ENCODE peak calls at places on chromosomes 6 and 20, in seven cellular contexts. T, Q, H, E, K, O and G are unnamed samples.

GRCh38 chr6:106972500-106972899 is 2.0 kb downstream of the CD24 start:
- DNase-seq in T (no peak), Q (no peak), H (no peak), E (no peak), K (no peak), O (no peak), G (no peak)

GRCh38 chr6:168086066-168086465 is 7.1 kb upstream of the FRMD1 start:
- DNase-seq in T (no peak), Q (no peak), H (no peak), E (no peak), K (no peak), O (no peak), G (no peak)

GRCh38 chr6:143368426-143368825 is 82.1 kb downstream of the ADAT2 start:
- DNase-seq in T (peak), Q (no peak), H (peak), E (no peak), K (no peak), O (no peak), G (no peak)

GRCh38 chr20:22354647-22355046 is 229.7 kb downstream of the FOXA2 start:
- DNase-seq in T (no peak), Q (no peak), H (no peak), E (no peak), K (no peak), O (no peak), G (no peak)

GRCh38 chr6:30071081-30071818 is 4.3 kb downstream of the PPP1R11 start:
- DNase-seq in T (no peak), Q (no peak), H (no peak), E (no peak), K (peak), O (no peak), G (no peak)

GRCh38 chr6:134739299-134740090 is 210.4 kb downstream of the ALDH8A1 start:
- DNase-seq in T (no peak), Q (no peak), H (peak), E (no peak), K (no peak), O (no peak), G (peak)

GRCh38 chr20:29301624-29302259 is 1955.7 kb upstream of the DEFB115 start:
- DNase-seq in T (no peak), Q (no peak), H (no peak), E (no peak), K (no peak), O (no peak), G (no peak)

GRCh38 chr6:126170875-126171489 is 168.9 kb upstream of the CENPW start:
- DNase-seq in T (peak), Q (no peak), H (peak), E (no peak), K (no peak), O (no peak), G (peak)

GRCh38 chr6:135209803-135210202 is 28.7 kb downstream of the MYB start:
- DNase-seq in T (no peak), Q (no peak), H (no peak), E (no peak), K (no peak), O (no peak), G (no peak)

GRCh38 chr6:142771162-142771561 is 173.8 kb downstream of the HIVEP2 start:
- DNase-seq in T (no peak), Q (no peak), H (no peak), E (no peak), K (no peak), O (no peak), G (peak)

GRCh38 chr6:28661097-28661713 is 135.5 kb downstream of the GPX5 start:
- DNase-seq in T (no peak), Q (no peak), H (no peak), E (no peak), K (no peak), O (no peak), G (no peak)

GRCh38 chr20:15911557-15911956 is 661.7 kb downstream of the KIF16B start:
- DNase-seq in T (no peak), Q (no peak), H (no peak), E (no peak), K (no peak), O (no peak), G (no peak)

GRCh38 chr6:135722679-135723078 is 128.8 kb upstream of the PDE7B start:
- DNase-seq in T (peak), Q (no peak), H (peak), E (no peak), K (peak), O (no peak), G (no peak)

GRCh38 chr20:50728981-50729874 is 2.2 kb upstream of the PARD6B start:
- DNase-seq in T (no peak), Q (no peak), H (peak), E (no peak), K (peak), O (no peak), G (no peak)

GRCh38 chr6:36491378-36491965 is 48.7 kb downstream of the KCTD20 start:
- DNase-seq in T (no peak), Q (no peak), H (no peak), E (no peak), K (no peak), O (no peak), G (no peak)

GRCh38 chr6:162973141-162973872 is 245.5 kb downstream of the PACRG start:
- DNase-seq in T (peak), Q (no peak), H (no peak), E (no peak), K (no peak), O (peak), G (peak)

GRCh38 chr20:8721098-8721497 is 347.8 kb upstream of the PLCB4 start:
- DNase-seq in T (peak), Q (no peak), H (peak), E (no peak), K (peak), O (peak), G (peak)

GRCh38 chr6:123323419-123324329 is 313.1 kb downstream of the TRDN start:
- DNase-seq in T (no peak), Q (no peak), H (peak), E (no peak), K (no peak), O (no peak), G (no peak)

GRCh38 chr6:66126358-66126757 is 419.3 kb upstream of the EYS start:
- DNase-seq in T (no peak), Q (no peak), H (no peak), E (no peak), K (no peak), O (no peak), G (peak)

GRCh38 chr6:168314948-168315347 is 4.6 kb downstream of the DACT2 start:
- DNase-seq in T (no peak), Q (no peak), H (peak), E (no peak), K (peak), O (no peak), G (no peak)

GRCh38 chr6:23307516-23307915 is 738.1 kb downstream of the HDGFL1 start:
- DNase-seq in T (no peak), Q (no peak), H (no peak), E (no peak), K (no peak), O (no peak), G (no peak)

GRCh38 chr6:108654465-108655106 is 93.9 kb downstream of the FOXO3 start:
- DNase-seq in T (no peak), Q (no peak), H (no peak), E (no peak), K (no peak), O (no peak), G (no peak)

GRCh38 chr6:134466751-134467525 is 149.0 kb upstream of the SGK1 start:
- DNase-seq in T (no peak), Q (no peak), H (peak), E (no peak), K (peak), O (no peak), G (no peak)

GRCh38 chr6:125983246-125983945 is 2.9 kb upstream of the TRMT11 start:
- DNase-seq in T (peak), Q (no peak), H (peak), E (no peak), K (no peak), O (no peak), G (no peak)

GRCh38 chr6:225121-225721 is 67.1 kb upstream of the DUSP22 start:
- DNase-seq in T (no peak), Q (peak), H (peak), E (peak), K (no peak), O (no peak), G (no peak)